ENCODE peak calls at places on chromosomes 4 and X, in four cellular contexts. H is MM.1S, B is neural progenitor cell, R is SK-N-SH. C is an unnamed sample.
A peak's percentile ranks its signal among the peaks of the same experiment; 100 is the strongest.

GRCh38 chrX:118199997-118200396 is 83.4 kb upstream of the KLHL13 start:
- DNase-seq in H (no peak), B (no peak), R (no peak), C (no peak)

GRCh38 chrX:110060317-110060716 is 57.4 kb downstream of the TMEM164 start:
- DNase-seq in H (no peak), B (no peak), R (no peak), C (no peak)

GRCh38 chrX:33272986-33273385 is 61.6 kb upstream of the DMD start:
- DNase-seq in H (no peak), B (no peak), R (no peak), C (no peak)

GRCh38 chrX:48071064-48071985 is at the start of gene ZNF630:
- DNase-seq in H (peak; percentile 78), B (peak; percentile 79), R (peak; percentile 75), C (peak; percentile 49)

GRCh38 chr4:121048165-121048564 is 24.2 kb downstream of the NDNF start:
- DNase-seq in H (no peak), B (no peak), R (no peak), C (no peak)

GRCh38 chrX:136880003-136880451 is 498 bp downstream of the RBMX start:
- DNase-seq in H (peak; percentile 20), B (peak; percentile 32), R (peak; percentile 18), C (peak; percentile 54)

GRCh38 chrX:118353081-118353850 is 7.4 kb downstream of the WDR44 start:
- DNase-seq in H (no peak), B (no peak), R (no peak), C (peak; percentile 31)

GRCh38 chr4:156970501-156971167 is 965 bp downstream of the PDGFC start:
- DNase-seq in H (peak; percentile 55), B (peak; percentile 78), R (peak; percentile 68), C (peak; percentile 91)

GRCh38 chrX:132090370-132091152 is 37.3 kb downstream of the FRMD7 start:
- DNase-seq in H (no peak), B (no peak), R (no peak), C (no peak)

GRCh38 chr4:140706665-140707064 is 49.5 kb downstream of the TBC1D9 start:
- DNase-seq in H (no peak), B (no peak), R (no peak), C (no peak)

GRCh38 chr4:11603594-11604194 is 175.0 kb upstream of the HS3ST1 start:
- DNase-seq in H (no peak), B (no peak), R (no peak), C (no peak)

GRCh38 chr4:20311863-20312262 is 60.2 kb downstream of the SLIT2 start:
- DNase-seq in H (peak; percentile 28), B (no peak), R (no peak), C (peak; percentile 29)

GRCh38 chr4:76198411-76199237 is 15.0 kb downstream of the SCARB2 start:
- DNase-seq in H (peak; percentile 86), B (peak; percentile 52), R (peak; percentile 61), C (peak; percentile 87)

GRCh38 chr4:71184195-71184781 is 154.5 kb upstream of the SLC4A4 start:
- DNase-seq in H (peak; percentile 80), B (peak; percentile 70), R (peak; percentile 48), C (peak; percentile 84)

GRCh38 chr4:118776166-118776954 is 59.6 kb downstream of the SEC24D start:
- DNase-seq in H (peak; percentile 42), B (no peak), R (no peak), C (peak; percentile 68)

GRCh38 chrX:9781941-9782340 is 4.3 kb upstream of the SHROOM2 start:
- DNase-seq in H (no peak), B (no peak), R (no peak), C (no peak)

GRCh38 chr4:40192286-40193017 is 4.4 kb upstream of the RHOH start:
- DNase-seq in H (peak; percentile 59), B (no peak), R (no peak), C (no peak)

GRCh38 chr4:107069049-107069448 is 32.9 kb upstream of the DKK2 start:
- DNase-seq in H (no peak), B (no peak), R (no peak), C (peak; percentile 89)

GRCh38 chr4:140777401-140777800 is 21.2 kb upstream of the TBC1D9 start:
- DNase-seq in H (no peak), B (no peak), R (no peak), C (no peak)

GRCh38 chr4:144547678-144548298 is 98.2 kb upstream of the HHIP start:
- DNase-seq in H (no peak), B (no peak), R (no peak), C (no peak)
- H3F3A ChIP-seq in H (no peaks in the 10 kb centered on the region), B (no peaks in the 10 kb centered on the region), R (no peaks in the 10 kb centered on the region), C (no peaks in the 10 kb centered on the region)

GRCh38 chr4:102527695-102528094 is 26.5 kb downstream of the NFKB1 start:
- DNase-seq in H (no peak), B (no peak), R (no peak), C (no peak)
- TF ChIP-seq EZH2phosphoT487 in H (no peak), B (no peak), R (no peak), C (no peak)

DNA sequence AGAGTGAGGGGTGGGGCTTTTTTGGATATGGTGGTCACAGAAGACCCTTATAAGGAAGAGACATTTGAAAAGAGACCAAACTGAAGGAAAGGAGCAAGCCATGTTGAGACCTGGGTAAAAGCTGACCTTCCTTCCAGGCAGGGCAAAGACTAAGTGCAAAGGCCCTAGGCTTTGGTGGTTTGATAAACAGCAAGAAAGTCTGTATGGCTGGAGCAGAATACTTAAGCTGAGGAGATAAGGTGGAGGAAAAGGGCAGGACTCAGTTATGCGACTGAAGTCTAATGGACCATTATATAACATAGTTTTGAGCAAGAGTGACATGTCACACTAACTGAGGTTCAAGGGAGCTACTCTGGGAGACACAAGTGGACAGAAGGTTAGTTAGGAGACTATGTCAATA is 20.0 kb downstream of the SH3RF1 start:
- DNase-seq in H (no peak), B (no peak), R (no peak), C (no peak)
- H3F3A ChIP-seq in H (no peaks in the 10 kb centered on the region), B (no peaks in the 10 kb centered on the region), R (peaks cover 41% of the 10 kb centered on the region), C (peaks cover 82% of the 10 kb centered on the region)

DNA sequence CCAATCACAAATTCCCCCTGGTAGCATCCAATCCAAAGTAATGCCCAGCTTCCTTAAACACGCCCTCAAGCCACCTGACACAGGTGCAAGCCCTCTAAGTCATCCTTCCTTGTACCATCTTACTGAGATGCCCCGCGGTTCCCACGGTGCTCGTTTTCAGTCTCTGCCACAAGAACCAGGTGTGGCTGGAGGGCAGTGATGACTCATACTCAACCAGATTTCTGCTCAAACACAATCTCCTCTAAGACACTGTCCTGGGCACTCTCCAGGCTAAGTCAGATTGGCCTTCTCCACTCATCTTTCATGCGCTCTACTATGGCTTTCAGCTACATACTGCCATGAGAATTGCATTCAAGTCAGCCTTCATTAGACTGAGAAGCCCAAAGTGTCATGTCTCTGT is 3.5 kb downstream of the SH3KBP1 start:
- DNase-seq in H (peak; percentile 86), B (no peak), R (no peak), C (no peak)
- TF ChIP-seq EZH2phosphoT487 in H (no peak), B (no peak), R (no peak), C (no peak)

GRCh38 chr4:89294583-89295244 is 12.9 kb downstream of the GPRIN3 start:
- DNase-seq in H (peak; percentile 93), B (no peak), R (no peak), C (no peak)
- H3F3A ChIP-seq in H (peaks cover 98% of the 10 kb centered on the region), B (no peaks in the 10 kb centered on the region), R (no peaks in the 10 kb centered on the region), C (no peaks in the 10 kb centered on the region)

GRCh38 chr4:169228076-169228475 is 42.7 kb downstream of the SH3RF1 start:
- DNase-seq in H (no peak), B (no peak), R (no peak), C (no peak)

GRCh38 chr4:169225812-169226211 is 44.9 kb downstream of the SH3RF1 start:
- DNase-seq in H (no peak), B (no peak), R (no peak), C (peak; percentile 80)

GRCh38 chr4:169222768-169223167 is 48.0 kb downstream of the SH3RF1 start:
- DNase-seq in H (no peak), B (no peak), R (no peak), C (no peak)

GRCh38 chr4:169226565-169226964 is 44.2 kb downstream of the SH3RF1 start:
- DNase-seq in H (no peak), B (no peak), R (no peak), C (no peak)

DNA sequence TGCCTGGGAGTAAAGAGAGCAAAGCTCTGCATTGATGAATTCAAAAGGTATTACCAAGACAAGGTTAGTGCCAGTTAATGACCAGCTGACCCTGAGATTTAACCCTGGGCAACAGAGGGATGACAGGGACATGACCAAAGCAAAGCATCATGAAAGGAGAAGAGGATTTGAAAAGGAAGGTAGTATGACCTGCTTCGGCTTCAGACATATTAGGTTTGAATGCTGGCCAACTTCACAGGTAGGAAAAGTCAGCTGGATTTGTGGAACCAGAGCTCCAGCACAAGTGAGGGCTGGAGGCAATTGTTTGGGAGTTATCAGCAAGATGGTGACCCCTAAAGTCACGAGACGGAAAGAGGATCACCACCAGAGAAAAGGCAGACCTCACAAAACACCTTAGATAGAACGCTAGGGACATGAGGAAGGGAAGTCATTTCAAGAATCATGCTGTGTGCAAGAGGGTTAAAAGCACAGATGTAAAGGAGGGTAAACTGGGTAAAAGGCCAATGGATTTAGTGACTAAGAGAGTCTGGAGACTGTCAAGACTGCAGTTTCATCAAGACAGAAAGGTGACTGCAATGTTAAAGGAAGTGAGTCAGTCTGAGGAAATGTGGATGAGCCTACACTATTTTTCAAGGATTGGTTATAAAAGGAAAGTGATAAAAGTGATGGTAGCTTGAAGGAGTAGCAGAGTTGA is 45.6 kb downstream of the SH3RF1 start:
- DNase-seq in H (no peak), B (no peak), R (no peak), C (peak; percentile 96)
- TF ChIP-seq EZH2phosphoT487 in H (no peak), B (no peak), R (no peak), C (no peak)

DNA sequence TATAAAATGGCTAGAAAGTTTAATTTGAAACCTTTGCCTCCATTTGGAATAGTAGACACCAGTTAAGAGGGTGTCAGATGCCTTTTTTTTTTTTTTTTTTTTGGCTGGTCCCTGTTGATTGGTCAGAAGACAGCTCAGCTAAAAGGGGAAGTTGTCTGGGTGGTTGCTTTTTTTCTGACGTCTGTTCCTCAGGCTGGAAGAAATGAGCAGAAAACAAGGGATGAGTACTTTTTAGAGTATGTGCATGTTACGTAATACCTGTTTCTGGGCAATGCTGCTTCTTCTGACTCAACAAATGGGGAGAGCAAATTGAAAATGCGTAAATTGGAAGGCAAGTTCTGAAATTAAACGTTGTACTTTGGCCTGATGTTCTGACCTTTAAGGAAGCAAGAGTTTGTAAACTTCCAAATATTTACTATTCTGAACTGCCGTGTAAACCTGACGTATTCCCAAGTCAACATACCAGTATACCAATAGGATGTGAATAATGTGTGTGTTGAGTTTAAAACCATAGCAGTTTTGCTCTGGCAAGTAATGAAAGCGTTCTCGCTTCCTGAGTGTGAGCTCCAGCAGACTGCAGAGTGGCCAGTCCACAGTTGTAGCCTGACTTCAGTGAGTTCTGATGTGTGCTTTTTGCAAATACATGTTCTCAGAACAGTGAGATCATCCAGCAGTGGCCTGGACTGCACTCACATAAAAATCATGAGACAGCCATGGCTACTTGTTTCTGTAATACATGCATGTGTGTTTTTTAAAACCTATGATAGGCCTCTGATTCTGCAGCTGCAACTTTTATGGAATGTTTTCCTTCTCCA is 1.7 kb downstream of the SAT1 start:
- DNase-seq in H (no peak), B (no peak), R (no peak), C (peak; percentile 85)
- H3F3A ChIP-seq in H (peaks cover 16% of the 10 kb centered on the region), B (peaks cover 3% of the 10 kb centered on the region), R (peaks cover 25% of the 10 kb centered on the region), C (peaks cover 31% of the 10 kb centered on the region)

GRCh38 chr4:159014896-159015295 is 88.0 kb upstream of the RAPGEF2 start:
- DNase-seq in H (no peak), B (no peak), R (no peak), C (peak; percentile 59)
- TF ChIP-seq EZH2phosphoT487 in H (no peak), B (no peak), R (no peak), C (no peak)

C was measured in GM23248.